ENCODE peak calls at places on chromosomes 4 and X, in eight cellular contexts. Q, W, M, P, V, T, S and A are unnamed samples.

GRCh38 chr4:103054030-103054429 is 22.5 kb downstream of the SLC9B2 start:
- DNase-seq in V (no peak), S (no peak), W (no peak), Q (no peak), T (no peak), P (no peak), M (no peak), A (no peak)

GRCh38 chr4:26916195-26916594 is 55.6 kb downstream of the STIM2 start:
- DNase-seq in P (no peak), Q (no peak), S (no peak), T (no peak), V (no peak), W (no peak), M (peak; percentile 15), A (no peak)

GRCh38 chrX:72121381-72121780 is 10.3 kb downstream of the RTL5 start:
- DNase-seq in S (no peak), P (peak; percentile 19), Q (no peak), T (no peak), W (peak; percentile 70), V (peak; percentile 66), M (no peak), A (no peak)

GRCh38 chrX:68049466-68049865 is 383.8 kb downstream of the OPHN1 start:
- DNase-seq in S (no peak), V (no peak), T (no peak), Q (no peak), W (peak; percentile 0), M (no peak), P (no peak), A (no peak)

GRCh38 chrX:41730101-41730500 is 6.1 kb downstream of the GPR82 start:
- DNase-seq in P (no peak), S (no peak), T (no peak), Q (no peak), W (no peak), M (no peak), V (no peak), A (no peak)

GRCh38 chr4:153138736-153139135 is 65.5 kb upstream of the TRIM2 start:
- DNase-seq in Q (no peak), T (no peak), W (no peak), S (no peak), P (no peak), M (no peak), V (no peak), A (no peak)

GRCh38 chrX:144327515-144327914 is 443.6 kb downstream of the UBE2NL start:
- DNase-seq in S (no peak), V (no peak), T (no peak), Q (no peak), W (peak; percentile 40), M (peak; percentile 3), P (no peak), A (no peak)

GRCh38 chrX:51899741-51900140 is 6.3 kb downstream of the MAGED1 start:
- DNase-seq in Q (no peak), M (no peak), S (no peak), W (no peak), T (no peak), V (no peak), P (no peak), A (no peak)

GRCh38 chr4:163548481-163549243 is 54.2 kb downstream of the TMA16 start:
- DNase-seq in Q (no peak), P (no peak), T (peak; percentile 16), W (peak; percentile 47), M (peak; percentile 40), V (no peak), S (peak; percentile 85), A (no peak)

GRCh38 chr4:109559625-109559982 is 442 bp upstream of the MCUB start:
- DNase-seq in W (no peak), V (no peak), M (peak; percentile 43), Q (no peak), S (no peak), P (no peak), T (peak; percentile 33), A (no peak)

GRCh38 chr4:77415689-77416088 is 189.9 kb upstream of the CXCL13 start:
- DNase-seq in V (no peak), Q (no peak), T (no peak), W (no peak), P (no peak), M (no peak), S (no peak), A (no peak)

GRCh38 chr4:48033825-48034413 is 17.3 kb downstream of the NIPAL1 start:
- DNase-seq in P (no peak), S (peak; percentile 14), T (no peak), M (peak; percentile 48), V (no peak), W (peak; percentile 28), Q (no peak), A (no peak)

GRCh38 chrX:1528884-1529203 is 8.1 kb downstream of the P2RY8 start:
- DNase-seq in Q (no peak), W (no peak), S (no peak), M (no peak), T (no peak), V (no peak), P (no peak), A (no peak)

GRCh38 chr4:152009046-152009445 is 248.2 kb upstream of the GATB start:
- DNase-seq in Q (no peak), S (no peak), V (no peak), M (no peak), T (no peak), P (no peak), W (no peak), A (no peak)

GRCh38 chr4:156829194-156829593 is 142.4 kb downstream of the PDGFC start:
- DNase-seq in S (no peak), M (no peak), T (no peak), Q (no peak), W (no peak), P (no peak), V (peak; percentile 21), A (no peak)

GRCh38 chr4:24850669-24851068 is 55.3 kb downstream of the SOD3 start:
- DNase-seq in V (no peak), S (peak; percentile 57), P (no peak), M (no peak), T (no peak), W (peak; percentile 83), Q (no peak), A (no peak)

GRCh38 chr4:87807402-87807801 is 8.0 kb downstream of the IBSP start:
- DNase-seq in Q (no peak), P (no peak), T (no peak), M (no peak), W (no peak), S (no peak), V (no peak), A (no peak)

GRCh38 chr4:80154547-80154933 is 42.8 kb upstream of the PRDM8 start:
- DNase-seq in V (no peak), S (no peak), Q (no peak), P (no peak), W (no peak), M (no peak), T (no peak), A (peak; percentile 69)

GRCh38 chr4:74733760-74734159 is 60.6 kb downstream of the BTC start:
- DNase-seq in M (no peak), S (no peak), W (no peak), Q (no peak), V (no peak), P (no peak), T (peak; percentile 9), A (no peak)

GRCh38 chrX:133412246-133412645 is 3.0 kb downstream of the GPC4 start:
- DNase-seq in P (no peak), M (no peak), W (no peak), T (no peak), S (no peak), V (no peak), Q (no peak), A (no peak)

GRCh38 chrX:133151320-133151719 is 54.4 kb upstream of the USP26 start:
- DNase-seq in M (no peak), Q (no peak), S (no peak), W (no peak), T (peak; percentile 5), V (no peak), P (no peak), A (no peak)

GRCh38 chr4:105158837-105159236 is 12.2 kb downstream of the TET2 start:
- DNase-seq in S (no peak), W (no peak), M (no peak), P (no peak), T (no peak), V (no peak), Q (no peak), A (no peak)

GRCh38 chr4:8103421-8103820 is 55.2 kb downstream of the ABLIM2 start:
- DNase-seq in M (no peak), S (no peak), W (no peak), T (no peak), P (no peak), V (no peak), Q (no peak), A (no peak)

GRCh38 chr4:39846135-39846534 is 131.6 kb downstream of the PDS5A start:
- DNase-seq in W (peak; percentile 31), V (no peak), S (no peak), P (no peak), T (no peak), M (no peak), Q (no peak), A (no peak)

GRCh38 chr4:84530871-84531270 is 31.8 kb upstream of the NKX6-1 start:
- DNase-seq in P (no peak), S (no peak), Q (no peak), T (no peak), V (no peak), W (peak; percentile 40), M (no peak), A (no peak)

GRCh38 chr4:86358176-86358701 is 1.6 kb downstream of the MAPK10 start:
- DNase-seq in S (no peak), T (no peak), W (no peak), V (no peak), M (no peak), Q (no peak), P (no peak), A (no peak)

GRCh38 chrX:146154191-146154590 is 336.6 kb downstream of the SLITRK2 start:
- DNase-seq in M (no peak), W (no peak), Q (no peak), V (no peak), P (no peak), S (peak; percentile 21), T (no peak), A (no peak)

GRCh38 chr4:36399762-36400353 is 118.4 kb downstream of the DTHD1 start:
- DNase-seq in S (no peak), W (peak; percentile 39), P (no peak), M (peak; percentile 32), Q (no peak), V (no peak), T (no peak), A (no peak)

GRCh38 chrX:49153467-49153866 is 9.1 kb upstream of the MAGIX start:
- DNase-seq in W (no peak), T (no peak), M (no peak), V (no peak), S (no peak), P (no peak), Q (no peak), A (no peak)

GRCh38 chr4:147640331-147640730 is 23.1 kb downstream of the TMEM184C start:
- DNase-seq in T (no peak), S (no peak), W (no peak), V (no peak), Q (no peak), M (no peak), P (no peak), A (no peak)